ENCODE peak calls at places on chromosomes 5 and 9, in seven cellular contexts. A is H7; H is H4; M is activated CD8-positive, alpha-beta memory T cell treated with anti-CD3 and anti-CD28 coated beads, Interleukin-2, amount 50 U/mL, for 48 hours; V is sciatic nerve; Z is fibroblast of pulmonary artery; X is iris pigment epithelial cell. S is an unnamed sample.

GRCh38 chr5:167783145-167783817 is 508.2 kb upstream of the WWC1 start:
- DNase-seq in A (no peak), H (no peak), M (no peak), V (peak; percentile 60), Z (peak; percentile 35), X (peak; percentile 28), S (no peak)

GRCh38 chr5:168409601-168410458 is 76.4 kb upstream of the RARS1 start:
- DNase-seq in A (no peak), H (peak; percentile 19), M (peak; percentile 57), V (peak; percentile 58), Z (peak; percentile 83), X (peak; percentile 87), S (peak; percentile 49)

GRCh38 chr5:140151719-140152609 is 23.0 kb upstream of the CYSTM1 start:
- DNase-seq in A (peak; percentile 49), H (no peak), M (no peak), V (no peak), Z (no peak), X (no peak), S (no peak)

GRCh38 chr9:33677506-33677809 is 117.9 kb upstream of the PRSS3 start:
- DNase-seq in A (no peak), H (no peak), M (no peak), V (no peak), Z (no peak), X (no peak), S (no peak)

GRCh38 chr9:107674937-107675277 is 185.3 kb upstream of the KLF4 start:
- DNase-seq in A (no peak), H (no peak), M (no peak), V (no peak), Z (no peak), X (no peak), S (no peak)

GRCh38 chr9:26723486-26723885 is 169.1 kb downstream of the CAAP1 start:
- DNase-seq in A (peak; percentile 52), H (peak; percentile 58), M (peak; percentile 57), V (no peak), Z (peak; percentile 28), X (peak; percentile 16), S (no peak)

GRCh38 chr5:6710078-6710477 is 3.2 kb upstream of the TENT4A start:
- DNase-seq in A (no peak), H (no peak), M (no peak), V (no peak), Z (no peak), X (no peak), S (no peak)

GRCh38 chr9:4689013-4689412 is 9.6 kb downstream of the CDC37L1 start:
- DNase-seq in A (no peak), H (no peak), M (no peak), V (no peak), Z (no peak), X (no peak), S (no peak)

GRCh38 chr5:119655081-119655480 is 25.7 kb downstream of the FAM170A start:
- DNase-seq in A (no peak), H (peak; percentile 67), M (no peak), V (no peak), Z (no peak), X (peak; percentile 47), S (no peak)

GRCh38 chr9:15977438-15977837 is 424.6 kb downstream of the CCDC171 start:
- DNase-seq in A (no peak), H (no peak), M (no peak), V (no peak), Z (peak; percentile 34), X (no peak), S (no peak)

GRCh38 chr5:139687656-139688055 is 39.5 kb downstream of the CXXC5 start:
- DNase-seq in A (no peak), H (no peak), M (no peak), V (no peak), Z (no peak), X (no peak), S (no peak)

GRCh38 chr5:59732806-59733205 is 160.7 kb downstream of the PDE4D start:
- DNase-seq in A (no peak), H (no peak), M (no peak), V (no peak), Z (no peak), X (peak; percentile 76), S (no peak)

GRCh38 chr5:84374568-84374967 is 10.1 kb downstream of the EDIL3 start:
- DNase-seq in A (no peak), H (peak; percentile 15), M (no peak), V (no peak), Z (no peak), X (peak; percentile 34), S (no peak)

GRCh38 chr9:124455820-124456219 is 5.6 kb downstream of the ADGRD2 start:
- DNase-seq in A (no peak), H (no peak), M (no peak), V (no peak), Z (no peak), X (no peak), S (no peak)

GRCh38 chr5:130874861-130875419 is 290.1 kb downstream of the HINT1 start:
- DNase-seq in A (no peak), H (no peak), M (no peak), V (no peak), Z (no peak), X (no peak), S (no peak)

GRCh38 chr9:80197661-80198060 is 625.9 kb downstream of the TLE4 start:
- DNase-seq in A (no peak), H (no peak), M (no peak), V (no peak), Z (no peak), X (peak; percentile 54), S (no peak)

GRCh38 chr9:110427497-110428104 is 89.9 kb upstream of the TXNDC8 start:
- DNase-seq in A (peak; percentile 36), H (peak; percentile 43), M (peak; percentile 52), V (no peak), Z (peak; percentile 62), X (peak; percentile 57), S (peak; percentile 91)

GRCh38 chr5:111742595-111742994 is 14.4 kb downstream of the NREP start:
- DNase-seq in A (no peak), H (peak; percentile 56), M (no peak), V (no peak), Z (peak; percentile 95), X (peak; percentile 92), S (no peak)

GRCh38 chr5:154467655-154468354 is 10.2 kb downstream of the HAND1 start:
- DNase-seq in A (peak; percentile 92), H (peak; percentile 63), M (peak; percentile 97), V (peak; percentile 89), Z (peak; percentile 76), X (peak; percentile 59), S (peak; percentile 82)

GRCh38 chr5:171806976-171807823 is 21.6 kb downstream of the SMIM23 start:
- DNase-seq in A (peak; percentile 47), H (no peak), M (no peak), V (no peak), Z (no peak), X (peak; percentile 22), S (no peak)

GRCh38 chr9:128310461-128310860 is 11.8 kb downstream of the TRUB2 start:
- DNase-seq in A (no peak), H (no peak), M (no peak), V (no peak), Z (no peak), X (no peak), S (no peak)

GRCh38 chr5:115542651-115543364 is 1.8 kb downstream of the FEM1C start:
- DNase-seq in A (peak; percentile 2), H (no peak), M (no peak), V (no peak), Z (no peak), X (no peak), S (no peak)

GRCh38 chr9:114958021-114958846 is 27.8 kb upstream of the TNFSF8 start:
- DNase-seq in A (no peak), H (no peak), M (peak; percentile 66), V (peak; percentile 64), Z (peak; percentile 21), X (no peak), S (no peak)

GRCh38 chr9:36787709-36788108 is 215.0 kb downstream of the MELK start:
- DNase-seq in A (no peak), H (no peak), M (no peak), V (peak; percentile 7), Z (no peak), X (no peak), S (no peak)

GRCh38 chr9:70747335-70747734 is 332.9 kb upstream of the KLF9 start:
- DNase-seq in A (no peak), H (no peak), M (no peak), V (no peak), Z (peak; percentile 11), X (peak; percentile 9), S (no peak)

GRCh38 chr9:37949576-37949975 is 45.6 kb upstream of the SLC25A51 start:
- DNase-seq in A (no peak), H (no peak), M (no peak), V (no peak), Z (no peak), X (no peak), S (no peak)

GRCh38 chr5:173201636-173202265 is 33.3 kb downstream of the NKX2-5 start:
- DNase-seq in A (no peak), H (peak; percentile 63), M (no peak), V (no peak), Z (peak; percentile 63), X (peak; percentile 80), S (no peak)

GRCh38 chr9:128056887-128057723 is 10.0 kb downstream of the NAIF1 start:
- DNase-seq in A (no peak), H (no peak), M (no peak), V (no peak), Z (no peak), X (no peak), S (no peak)

GRCh38 chr9:113343732-113344231 is 3.7 kb upstream of the WDR31 start:
- DNase-seq in A (no peak), H (peak; percentile 75), M (no peak), V (peak; percentile 82), Z (peak; percentile 65), X (peak; percentile 51), S (peak; percentile 95)

GRCh38 chr5:417301-417700 is 25.7 kb upstream of the EXOC3 start:
- DNase-seq in A (no peak), H (no peak), M (no peak), V (no peak), Z (no peak), X (no peak), S (no peak)